ENCODE peak calls at places on chromosomes 12 and 14, in four cellular contexts. V, A, K and L are unnamed samples.

GRCh38 chr14:38389666-38390065 is 133.8 kb upstream of the CLEC14A start:
- DNase-seq in K (no peak), V (no peak), A (no peak), L (no peak)

GRCh38 chr12:125149160-125150108 is 84.2 kb downstream of the AACS start:
- DNase-seq in A (no peak), V (peak; percentile 86), K (peak; percentile 68), L (no peak)

GRCh38 chr12:54958048-54958658 is 26.4 kb downstream of the TESPA1 start:
- DNase-seq in K (peak; percentile 49), A (peak; percentile 39), V (peak; percentile 44), L (peak; percentile 50)

GRCh38 chr14:46940600-46940999 is 289.0 kb upstream of the RPL10L start:
- DNase-seq in A (no peak), V (no peak), K (no peak), L (no peak)

GRCh38 chr14:103688906-103689902 is 26.0 kb downstream of the XRCC3 start:
- DNase-seq in V (peak; percentile 53), K (no peak), A (no peak), L (no peak)

GRCh38 chr12:49098035-49098451 is 3.4 kb upstream of the DHH start:
- DNase-seq in A (peak; percentile 28), K (peak; percentile 75), V (no peak), L (peak; percentile 78)

GRCh38 chr12:131831021-131831571 is 2.9 kb downstream of the MMP17 start:
- DNase-seq in K (no peak), V (no peak), A (no peak), L (no peak)

GRCh38 chr14:104348741-104349140 is 210.4 kb downstream of the KIF26A start:
- DNase-seq in A (no peak), K (no peak), V (no peak), L (no peak)

GRCh38 chr12:108852674-108853073 is 4.7 kb downstream of the SSH1 start:
- DNase-seq in K (no peak), V (no peak), A (no peak), L (no peak)

GRCh38 chr12:50597200-50598195 is 92.7 kb downstream of the DIP2B start:
- DNase-seq in V (peak; percentile 55), K (peak; percentile 60), A (no peak), L (no peak)

GRCh38 chr12:91774471-91774921 is 371.1 kb downstream of the BTG1 start:
- DNase-seq in A (no peak), V (no peak), K (no peak), L (no peak)

GRCh38 chr14:80609055-80609454 is 332.5 kb downstream of the CEP128 start:
- DNase-seq in K (no peak), V (no peak), A (no peak), L (no peak)

GRCh38 chr12:94203181-94203546 is 54.8 kb downstream of the PLXNC1 start:
- DNase-seq in A (no peak), K (no peak), V (no peak), L (no peak)

GRCh38 chr12:56724660-56724988 is 475 bp downstream of the NACA start:
- DNase-seq in A (no peak), V (no peak), K (no peak), L (no peak)

GRCh38 chr12:17342381-17342961 is 736.5 kb upstream of the LMO3 start:
- DNase-seq in V (no peak), A (no peak), K (no peak), L (no peak)

GRCh38 chr12:103677905-103678304 is 90.8 kb downstream of the STAB2 start:
- DNase-seq in V (no peak), A (no peak), K (no peak), L (no peak)

GRCh38 chr12:85275359-85275758 is 4.7 kb upstream of the ALX1 start:
- DNase-seq in K (no peak), V (no peak), A (no peak), L (no peak)

GRCh38 chr12:24066865-24067264 is 117.4 kb upstream of the SOX5 start:
- DNase-seq in V (no peak), K (no peak), A (no peak), L (no peak)

GRCh38 chr12:84787253-84787652 is 125.3 kb downstream of the SLC6A15 start:
- DNase-seq in V (no peak), A (no peak), K (no peak), L (no peak)

GRCh38 chr12:64105026-64105425 is 117.1 kb downstream of the KICS2 start:
- DNase-seq in A (no peak), K (no peak), V (no peak), L (no peak)

GRCh38 chr12:64107776-64108175 is 114.3 kb downstream of the KICS2 start:
- DNase-seq in K (no peak), A (no peak), V (no peak), L (no peak)

GRCh38 chr12:64109706-64110105 is 112.4 kb downstream of the KICS2 start:
- DNase-seq in A (no peak), K (no peak), V (no peak), L (no peak)

DNA sequence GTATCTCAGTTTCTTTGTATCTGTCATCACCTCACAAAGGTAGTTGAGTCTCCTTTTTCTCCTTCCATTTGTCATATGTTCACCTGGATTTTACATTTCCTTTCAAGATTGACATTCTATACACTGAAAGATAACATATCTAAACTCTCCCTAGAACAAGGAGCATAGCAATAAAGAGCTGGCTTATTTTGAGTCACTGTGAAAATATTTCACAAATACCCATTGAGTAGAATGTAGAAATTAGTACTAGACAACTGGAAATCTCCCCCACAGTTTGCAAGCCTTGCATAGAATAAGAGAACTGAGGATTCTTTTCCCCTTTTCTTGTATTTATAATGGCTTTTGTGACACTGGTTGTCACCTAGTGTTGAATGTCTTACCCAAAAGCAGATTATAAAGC is 111.2 kb downstream of the KICS2 start:
- DNase-seq in A (no peak), K (no peak), V (no peak), L (no peak)
- TF ChIP-seq FOXM1 in A (no peak), K (no peak), V (no peak), L (no peak)

DNA sequence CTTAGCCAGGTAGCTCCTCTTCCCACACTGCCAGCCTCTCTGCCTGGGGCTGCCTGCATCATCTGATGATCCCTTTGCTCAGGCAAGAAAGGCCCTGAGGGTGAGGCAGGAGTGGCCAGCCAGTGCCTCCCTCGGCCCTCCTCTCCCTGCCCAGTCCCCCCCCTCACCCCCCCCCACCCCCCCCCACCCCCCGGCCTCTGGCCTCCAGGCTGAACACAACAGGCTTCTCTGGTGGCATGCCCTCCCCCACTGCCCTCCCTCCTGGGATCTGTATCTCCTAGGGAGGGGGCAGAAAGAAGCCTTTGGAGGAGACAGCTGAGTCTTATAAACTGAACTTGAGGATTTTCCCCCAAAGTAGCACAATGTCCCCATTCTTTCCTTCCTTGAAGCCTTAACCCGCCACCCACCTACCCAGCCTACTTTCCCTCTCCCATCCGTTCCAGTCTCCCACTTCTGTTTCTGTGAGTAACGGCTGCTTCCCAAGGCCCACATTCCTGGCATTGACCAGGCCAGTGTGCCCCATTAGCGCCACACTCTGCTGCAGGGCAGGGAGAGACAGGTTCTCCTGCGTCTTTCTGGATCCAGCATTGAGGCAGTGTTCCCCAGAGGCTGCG is 82.0 kb downstream of the B4GALNT3 start:
- DNase-seq in A (no peak), K (no peak), V (no peak), L (no peak)
- TF ChIP-seq FOXK2 in A (no peak), K (no peak), V (no peak), L (no peak)

GRCh38 chr14:64683264-64683663 is 21.0 kb upstream of the PLEKHG3 start:
- DNase-seq in A (peak; percentile 25), V (no peak), K (no peak), L (no peak)
- TF ChIP-seq SP1 in A (no peak), V (no peak), K (no peak), L (no peak)

GRCh38 chr12:92844147-92844763 is 84.8 kb downstream of the EEA1 start:
- DNase-seq in A (no peak), K (no peak), V (no peak), L (no peak)
- TF ChIP-seq FOXM1 in A (no peak), K (no peak), V (no peak), L (no peak)

GRCh38 chr12:26648999-26649398 is 184.0 kb downstream of the ITPR2 start:
- DNase-seq in A (no peak), V (no peak), K (no peak), L (no peak)

GRCh38 chr12:26648066-26648465 is 184.9 kb downstream of the ITPR2 start:
- DNase-seq in K (no peak), A (no peak), V (no peak), L (no peak)

GRCh38 chr12:26647091-26647490 is 185.9 kb downstream of the ITPR2 start:
- DNase-seq in K (no peak), A (no peak), V (no peak), L (no peak)

GRCh38 chr12:26646571-26646970 is 186.4 kb downstream of the ITPR2 start:
- DNase-seq in K (no peak), V (no peak), A (no peak), L (no peak)

GRCh38 chr12:26648584-26648983 is 184.4 kb downstream of the ITPR2 start:
- DNase-seq in A (no peak), V (no peak), K (no peak), L (no peak)
- TF ChIP-seq FOXK2 in A (no peak), V (no peak), K (no peak), L (no peak)